ENCODE peak calls at places on chromosomes 5 and 9, in nine cellular contexts. J, Y, D, O, L, A, E, F and X are unnamed samples.

GRCh38 chr5:148659641-148660345 is 5.5 kb upstream of the HTR4 start:
- DNase-seq in J (no peak), Y (no peak), D (no peak), O (no peak), L (no peak), A (no peak), E (no peak), F (no peak), X (no peak)

GRCh38 chr5:72552041-72552557 is 44.9 kb upstream of the ZNF366 start:
- DNase-seq in J (no peak), Y (peak), D (no peak), O (peak), L (no peak), A (no peak), E (peak), F (no peak), X (no peak)

GRCh38 chr5:54551906-54552305 is 34.3 kb downstream of the SNX18 start:
- DNase-seq in J (no peak), Y (no peak), D (no peak), O (no peak), L (no peak), A (no peak), E (no peak), F (no peak), X (no peak)

GRCh38 chr5:2207966-2208544 is 325.3 kb upstream of the IRX4 start:
- DNase-seq in J (no peak), Y (no peak), D (no peak), O (no peak), L (no peak), A (peak), E (no peak), F (peak), X (no peak)

GRCh38 chr5:155087036-155087435 is 73.5 kb downstream of the KIF4B start:
- DNase-seq in J (no peak), Y (no peak), D (no peak), O (no peak), L (no peak), A (no peak), E (peak), F (no peak), X (no peak)

GRCh38 chr9:18260527-18260926 is 213.4 kb upstream of the ADAMTSL1 start:
- DNase-seq in J (no peak), Y (peak), D (no peak), O (peak), L (peak), A (no peak), E (no peak), F (no peak), X (no peak)

GRCh38 chr9:133491656-133491925 is 12.7 kb upstream of the SLC2A6 start:
- DNase-seq in J (no peak), Y (no peak), D (no peak), O (no peak), L (no peak), A (no peak), E (no peak), F (peak), X (no peak)

GRCh38 chr5:94627191-94627590 is 8.7 kb downstream of the SLF1 start:
- DNase-seq in J (no peak), Y (no peak), D (no peak), O (no peak), L (no peak), A (no peak), E (no peak), F (no peak), X (no peak)

GRCh38 chr5:157252741-157253465 is 13.0 kb upstream of the CYFIP2 start:
- DNase-seq in J (peak), Y (peak), D (no peak), O (peak), L (no peak), A (no peak), E (no peak), F (no peak), X (no peak)

GRCh38 chr9:25677301-25678146 is 720 bp downstream of the TUSC1 start:
- DNase-seq in J (peak), Y (peak), D (peak), O (peak), L (peak), A (peak), E (peak), F (peak), X (peak)

GRCh38 chr9:124010665-124011321 is 775 bp upstream of the LHX2 start:
- DNase-seq in J (no peak), Y (no peak), D (no peak), O (peak), L (no peak), A (peak), E (no peak), F (peak), X (no peak)

GRCh38 chr9:124012368-124013262 is 1.0 kb downstream of the LHX2 start:
- DNase-seq in J (no peak), Y (no peak), D (no peak), O (no peak), L (no peak), A (no peak), E (no peak), F (peak), X (peak)

GRCh38 chr9:124009835-124010226 is 1.7 kb upstream of the LHX2 start:
- DNase-seq in J (no peak), Y (no peak), D (no peak), O (no peak), L (no peak), A (no peak), E (no peak), F (no peak), X (no peak)

GRCh38 chr9:124010303-124010664 is 1.3 kb upstream of the LHX2 start:
- DNase-seq in J (no peak), Y (no peak), D (no peak), O (no peak), L (no peak), A (no peak), E (no peak), F (no peak), X (no peak)

DNA sequence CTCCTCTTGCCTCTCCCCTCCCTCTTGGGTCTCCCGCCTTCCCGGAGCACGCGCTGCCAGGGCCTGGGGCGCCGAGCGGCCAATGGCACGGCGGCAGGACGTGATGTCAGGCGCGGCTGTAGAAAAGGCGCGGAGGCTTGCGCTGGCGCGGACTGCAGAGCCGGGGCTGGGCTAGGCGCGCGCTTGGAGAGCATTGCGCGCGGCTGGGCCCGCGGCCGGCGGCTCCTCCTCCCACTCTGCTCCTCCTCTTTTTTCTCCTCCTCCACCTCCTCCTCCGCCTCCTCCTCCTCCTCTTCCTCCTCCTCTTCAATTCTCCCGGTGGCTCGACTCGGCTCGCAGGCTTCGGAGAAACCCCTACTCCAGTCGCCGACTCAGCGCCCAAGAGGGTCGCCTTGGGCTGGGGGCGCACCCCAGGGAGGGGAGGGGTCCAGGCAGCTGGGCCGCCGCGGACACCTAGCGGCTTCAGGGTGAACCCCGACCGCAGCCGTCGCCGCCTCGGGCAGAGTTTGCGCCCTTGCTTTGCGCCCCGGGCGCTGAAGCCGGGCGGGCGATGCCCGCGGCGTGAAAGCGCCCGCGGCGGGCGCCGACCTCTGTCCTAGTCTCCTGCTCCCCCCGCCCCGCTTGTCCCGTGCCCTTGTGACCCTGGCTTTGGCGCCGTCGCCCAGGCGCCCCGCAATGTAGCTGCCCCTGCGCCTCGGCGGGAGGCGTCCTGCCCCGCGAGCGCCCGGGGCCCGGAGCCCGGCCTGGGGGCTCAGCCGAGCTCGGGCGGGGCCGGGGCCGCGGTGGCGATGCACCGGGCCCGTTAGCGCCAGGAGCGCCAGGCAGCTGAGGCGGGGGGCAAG is at the start of gene LHX2:
- DNase-seq in J (peak), Y (peak), D (peak), O (peak), L (no peak), A (peak), E (peak), F (peak), X (peak)
- H3K4me3 ChIP-seq in J (no peak), Y (peak), D (peak), O (peak), L (no peak), A (peak), E (no peak), F (peak), X (no peak)

DNA sequence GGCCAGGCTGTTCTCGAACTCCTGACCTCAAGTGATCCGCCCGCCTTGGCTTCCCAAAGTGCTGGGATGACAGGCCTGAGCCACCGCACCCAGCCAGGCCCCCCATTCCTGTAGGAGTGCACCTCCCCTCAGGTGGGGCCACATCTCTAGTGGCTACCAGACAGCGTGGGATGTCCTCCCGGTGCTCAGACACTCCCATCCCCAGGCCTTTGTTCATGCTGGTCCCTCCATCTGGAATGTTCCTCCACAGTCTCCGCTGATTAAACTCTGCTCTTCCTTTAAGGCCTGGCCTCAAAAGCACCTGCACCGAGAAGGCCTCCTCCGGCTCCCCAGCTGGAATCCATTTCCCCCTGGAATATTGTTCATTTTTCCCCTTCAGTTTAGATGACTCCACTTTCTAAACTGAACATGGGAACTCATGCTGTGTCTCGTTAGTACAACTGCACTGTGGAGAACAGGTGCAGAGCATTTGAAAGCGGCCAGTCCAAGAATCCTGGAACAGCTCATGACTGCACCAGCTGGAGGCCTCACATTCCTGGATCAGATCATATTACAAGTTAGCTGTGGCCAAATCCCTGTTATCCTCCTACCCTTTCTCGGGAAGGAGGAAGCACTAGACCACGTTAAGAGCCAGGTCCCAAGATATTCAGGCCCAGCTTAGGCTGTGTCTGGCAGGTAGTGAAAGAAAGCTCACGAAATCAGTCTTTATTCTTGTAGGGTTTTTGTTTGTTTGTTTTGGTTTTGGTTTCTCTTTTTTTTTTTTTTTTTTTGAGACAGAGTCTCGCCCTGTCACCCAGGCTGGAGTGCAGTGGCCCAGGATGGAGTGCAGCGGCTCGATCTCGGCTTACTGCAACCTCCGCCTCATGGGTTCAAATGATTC is 10.8 kb upstream of the PRRC2B start:
- DNase-seq in J (peak), Y (peak), D (no peak), O (peak), L (peak), A (peak), E (peak), F (no peak), X (no peak)
- H3K4me3 ChIP-seq in J (no peak), Y (no peak), D (no peak), O (no peak), L (no peak), A (no peak), E (no peak), F (no peak), X (no peak)

GRCh38 chr5:116566251-116566650 is 8.4 kb downstream of the SEMA6A start:
- DNase-seq in J (no peak), Y (no peak), D (no peak), O (no peak), L (no peak), A (no peak), E (no peak), F (no peak), X (no peak)
- H3K4me3 ChIP-seq in J (no peak), Y (no peak), D (no peak), O (no peak), L (no peak), A (no peak), E (no peak), F (no peak), X (no peak)

GRCh38 chr5:92962752-92963151 is 618.3 kb downstream of the NR2F1-AS1 start:
- DNase-seq in J (no peak), Y (no peak), D (no peak), O (no peak), L (no peak), A (no peak), E (no peak), F (no peak), X (no peak)

GRCh38 chr5:92969191-92969780 is 611.7 kb downstream of the NR2F1-AS1 start:
- DNase-seq in J (no peak), Y (no peak), D (no peak), O (no peak), L (no peak), A (peak), E (no peak), F (no peak), X (no peak)

GRCh38 chr5:92963801-92964200 is 617.2 kb downstream of the NR2F1-AS1 start:
- DNase-seq in J (no peak), Y (no peak), D (no peak), O (no peak), L (no peak), A (no peak), E (no peak), F (no peak), X (no peak)
- H3K4me3 ChIP-seq in J (no peak), Y (no peak), D (no peak), O (no peak), L (no peak), A (no peak), E (no peak), F (no peak), X (no peak)

GRCh38 chr5:11227064-11227463 is 466.0 kb upstream of the DAP start:
- DNase-seq in J (no peak), Y (no peak), D (no peak), O (no peak), L (no peak), A (no peak), E (no peak), F (no peak), X (no peak)

GRCh38 chr5:11234501-11234911 is 473.5 kb upstream of the DAP start:
- DNase-seq in J (no peak), Y (no peak), D (no peak), O (no peak), L (no peak), A (no peak), E (no peak), F (no peak), X (no peak)

DNA sequence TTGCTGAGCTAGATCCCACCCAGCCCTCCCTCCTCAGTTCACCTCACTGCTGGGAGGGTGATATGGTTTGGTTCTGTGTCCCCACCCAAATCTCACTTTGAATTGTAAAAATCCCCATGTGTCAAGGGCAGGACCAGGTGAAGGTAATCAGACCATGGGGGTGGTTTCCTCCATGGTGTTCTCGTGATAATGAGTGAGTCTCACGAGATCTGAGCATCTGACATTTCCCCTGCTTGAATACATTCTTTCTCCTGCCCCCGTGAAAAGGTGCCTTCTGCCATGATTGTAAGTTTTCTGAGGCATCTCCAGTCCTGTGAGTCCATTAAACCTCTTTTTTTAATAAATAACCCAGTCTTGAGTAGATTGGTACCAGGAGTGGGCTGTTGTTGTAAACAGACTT is 469.9 kb upstream of the DAP start:
- DNase-seq in J (no peak), Y (no peak), D (no peak), O (no peak), L (no peak), A (no peak), E (no peak), F (no peak), X (no peak)
- H3K4me3 ChIP-seq in J (no peak), Y (no peak), D (no peak), O (no peak), L (no peak), A (no peak), E (no peak), F (no peak), X (no peak)

GRCh38 chr9:129203556-129203909 is 25.5 kb upstream of the IER5L start:
- DNase-seq in J (no peak), Y (no peak), D (no peak), O (no peak), L (no peak), A (no peak), E (no peak), F (no peak), X (no peak)
- H3K4me3 ChIP-seq in J (no peak), Y (peak), D (peak), O (no peak), L (peak), A (peak), E (no peak), F (no peak), X (peak)

GRCh38 chr9:137454506-137455360 is 4.4 kb downstream of the NSMF start:
- DNase-seq in J (peak), Y (no peak), D (peak), O (no peak), L (peak), A (no peak), E (peak), F (peak), X (peak)
- H3K4me3 ChIP-seq in J (peak), Y (no peak), D (peak), O (no peak), L (peak), A (no peak), E (peak), F (peak), X (no peak)

DNA sequence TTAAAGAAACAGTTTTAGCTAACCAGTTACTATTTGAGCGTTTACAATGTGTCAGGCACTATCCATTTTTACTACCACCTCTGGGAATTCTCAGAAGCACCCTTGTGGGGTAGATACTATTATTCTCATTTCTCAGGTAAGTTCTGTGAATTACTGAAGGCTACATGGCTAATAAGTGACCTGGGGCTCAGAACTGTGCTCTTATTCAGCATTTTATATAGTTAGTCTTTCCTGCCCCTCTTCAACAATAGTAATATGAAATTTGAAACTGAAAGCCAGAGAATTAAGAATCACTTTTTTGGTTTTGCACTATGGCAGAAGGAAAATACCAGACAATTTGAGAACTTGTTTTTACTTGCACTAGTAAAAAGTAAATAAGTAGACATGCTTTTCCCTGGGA is 11.8 kb downstream of the ELL2 start:
- DNase-seq in J (no peak), Y (no peak), D (no peak), O (no peak), L (no peak), A (no peak), E (no peak), F (no peak), X (no peak)
- H3K4me3 ChIP-seq in J (no peak), Y (no peak), D (no peak), O (peak), L (no peak), A (no peak), E (no peak), F (no peak), X (no peak)